ENCODE peak calls at places on chromosomes 2 and 18, in five cellular contexts. K is heart left ventricle; J is uterus; S is CD8-positive, alpha-beta memory T cell; G is MM.1S. O is an unnamed sample. For H3K4me1, the result is how much of the 10 kb centered on the place peaks cover.

GRCh38 chr18:74148543-74149070 is 284 bp downstream of the TIMM21 start:
- DNase-seq in G (no peak), K (no peak), J (no peak), S (no peak), O (no peak)

GRCh38 chr2:127017548-127017947 is 89.4 kb downstream of the BIN1 start:
- DNase-seq in K (no peak), S (no peak), J (no peak), G (no peak), O (no peak)

GRCh38 chr2:71713581-71714580 is 260.5 kb downstream of the DYSF start:
- DNase-seq in J (no peak), K (no peak), G (no peak), S (no peak), O (no peak)

GRCh38 chr2:237154050-237154638 is 68.5 kb downstream of the COPS8 start:
- DNase-seq in J (no peak), K (no peak), G (peak), S (peak), O (no peak)

GRCh38 chr18:395481-396250 is 104.8 kb downstream of the COLEC12 start:
- DNase-seq in G (no peak), K (no peak), J (peak), S (no peak), O (peak)

GRCh38 chr2:222802502-222803196 is 58.2 kb upstream of the ACSL3 start:
- DNase-seq in S (no peak), J (no peak), G (no peak), K (no peak), O (no peak)

GRCh38 chr2:147998203-147998602 is 22.3 kb downstream of the ORC4 start:
- DNase-seq in S (no peak), G (no peak), J (no peak), K (no peak), O (no peak)

GRCh38 chr2:9313443-9313842 is 106.8 kb downstream of the ASAP2 start:
- DNase-seq in J (no peak), G (no peak), S (no peak), K (no peak), O (no peak)

GRCh38 chr2:233056961-233057605 is 3.1 kb upstream of the INPP5D start:
- DNase-seq in S (no peak), J (no peak), G (no peak), K (no peak), O (peak)

GRCh38 chr18:50518787-50519520 is 40.9 kb upstream of the MAPK4 start:
- DNase-seq in K (no peak), G (no peak), J (no peak), S (no peak), O (no peak)

GRCh38 chr2:5373200-5373599 is 319.0 kb upstream of the SOX11 start:
- DNase-seq in K (no peak), J (no peak), S (no peak), G (no peak), O (no peak)

GRCh38 chr18:58405107-58405898 is 223.6 kb downstream of the ALPK2 start:
- DNase-seq in G (no peak), S (no peak), J (no peak), K (no peak), O (no peak)

GRCh38 chr2:48749820-48750739 is 5.4 kb downstream of the LHCGR start:
- DNase-seq in S (no peak), K (no peak), J (no peak), G (peak), O (no peak)

GRCh38 chr18:7598167-7599062 is 31.3 kb downstream of the PTPRM start:
- DNase-seq in G (peak), S (no peak), J (peak), K (no peak), O (no peak)

GRCh38 chr2:23814963-23815362 is 112.0 kb downstream of the ATAD2B start:
- DNase-seq in J (no peak), S (no peak), G (no peak), K (no peak), O (no peak)

GRCh38 chr2:219569635-219570034 is 1.7 kb downstream of the OBSL1 start:
- DNase-seq in J (no peak), G (no peak), K (no peak), S (no peak), O (no peak)

GRCh38 chr2:238418196-238418998 is 8.3 kb upstream of the ASB1 start:
- DNase-seq in J (no peak), S (no peak), K (no peak), G (no peak), O (no peak)

GRCh38 chr18:48874701-48875162 is 76.0 kb downstream of the SMAD7 start:
- DNase-seq in S (no peak), G (no peak), K (peak), J (no peak), O (no peak)

GRCh38 chr2:143083636-143084035 is 45.6 kb upstream of the ARHGAP15 start:
- DNase-seq in G (peak), K (no peak), S (no peak), J (no peak), O (no peak)

GRCh38 chr18:39786477-39786876 is 2168.6 kb upstream of the PIK3C3 start:
- DNase-seq in G (no peak), S (no peak), K (no peak), J (no peak), O (no peak)

GRCh38 chr18:42274488-42275137 is 319.6 kb downstream of the PIK3C3 start:
- DNase-seq in J (no peak), K (no peak), S (no peak), G (peak), O (no peak)

GRCh38 chr2:127176371-127177311 is 43.5 kb downstream of the CYP27C1 start:
- DNase-seq in J (peak), K (no peak), S (no peak), G (no peak), O (peak)

GRCh38 chr2:145592362-145592761 is 1072.4 kb upstream of the ZEB2 start:
- DNase-seq in G (no peak), J (no peak), S (no peak), K (no peak), O (no peak)

GRCh38 chr2:28395334-28396061 is 2.8 kb downstream of the FOSL2 start:
- DNase-seq in S (peak), G (no peak), K (peak), J (peak), O (peak)

GRCh38 chr2:42196403-42197267 is 27.5 kb downstream of the EML4 start:
- DNase-seq in S (peak), G (peak), J (peak), K (peak), O (no peak)

GRCh38 chr2:3611611-3612010 is 16.7 kb downstream of the COLEC11 start:
- DNase-seq in K (no peak), J (no peak), G (no peak), S (no peak), O (peak)

GRCh38 chr2:240624011-240624949 is 1.0 kb upstream of the GPR35 start:
- DNase-seq in G (no peak), S (peak), K (peak), J (no peak), O (peak)

GRCh38 chr2:3689998-3690748 is 13.2 kb upstream of the DCDC2C start:
- DNase-seq in S (no peak), K (no peak), G (no peak), J (no peak), O (no peak)

GRCh38 chr2:161138429-161138828 is 21.8 kb upstream of the TANK start:
- DNase-seq in K (no peak), J (no peak), S (peak), G (no peak), O (no peak)

GRCh38 chr2:121489944-121490585 is 40.6 kb upstream of the RNU4ATAC start:
- DNase-seq in G (peak), K (no peak), S (no peak), J (no peak), O (no peak)

GRCh38 chr2:121260370-121261154 is 24.4 kb downstream of the TFCP2L1 start:
- DNase-seq in S (no peak), K (no peak), J (no peak), G (no peak), O (peak)

DNA sequence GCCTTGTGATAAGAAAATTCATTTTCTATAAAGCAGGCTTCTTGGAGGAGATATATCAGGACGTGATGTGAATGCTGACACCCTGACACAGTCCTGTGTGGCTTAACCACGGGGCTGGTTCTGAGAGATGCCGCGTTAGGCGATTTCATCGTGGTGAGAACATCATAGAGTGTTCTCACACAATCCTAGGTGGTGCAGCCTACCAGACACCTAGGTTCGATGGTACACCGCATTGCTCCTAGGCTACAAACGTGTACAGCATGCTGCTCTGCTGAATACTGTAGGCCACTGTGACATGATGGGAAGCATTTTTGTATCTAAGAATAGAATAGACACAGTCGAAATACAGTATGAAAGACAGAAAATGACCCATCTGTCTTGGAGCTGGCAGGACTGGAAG is 82.5 kb downstream of the TNFRSF11A start:
- DNase-seq in S (no peak), J (no peak), K (no peak), G (no peak), O (no peak)
- H3K4me3 ChIP-seq in S (no peak), J (no peak), K (no peak), G (no peak), O (no peak)

GRCh38 chr2:70132244-70133126 is 45.2 kb downstream of the PCBP1 start:
- DNase-seq in G (peak), J (peak), K (peak), S (peak), O (no peak)

GRCh38 chr2:70127920-70128444 is 40.7 kb downstream of the PCBP1 start:
- DNase-seq in J (no peak), G (peak), K (no peak), S (no peak), O (no peak)

GRCh38 chr2:70133521-70134348 is 46.5 kb downstream of the PCBP1 start:
- DNase-seq in K (no peak), J (no peak), S (no peak), G (no peak), O (no peak)

DNA sequence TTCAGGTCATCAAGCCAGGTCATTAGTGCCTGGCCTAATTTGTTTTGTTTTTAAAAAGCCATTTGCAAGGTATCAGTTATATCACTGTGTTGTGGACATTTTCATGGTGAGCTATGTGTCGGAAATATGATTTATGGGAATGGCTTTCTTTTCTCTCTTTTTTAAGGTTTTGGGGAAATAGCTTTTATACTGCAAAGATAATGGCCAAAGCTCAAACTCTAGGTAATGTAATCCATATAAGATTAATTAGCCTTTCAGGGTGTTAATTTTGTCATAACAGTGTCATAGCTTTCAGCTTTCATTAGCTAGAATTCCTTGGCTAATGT is 45.8 kb downstream of the PCBP1 start:
- DNase-seq in S (no peak), G (no peak), J (no peak), K (no peak), O (no peak)
- H3K4me1 ChIP-seq in S (half or more), G (under half), J (under half), K (under half), O (half or more)

GRCh38 chr18:55302337-55302833 is 285.6 kb downstream of the TCF4 start:
- DNase-seq in G (no peak), J (no peak), K (no peak), S (no peak), O (no peak)
- H3K4me3 ChIP-seq in G (no peak), J (no peak), K (no peak), S (no peak), O (peak)

DNA sequence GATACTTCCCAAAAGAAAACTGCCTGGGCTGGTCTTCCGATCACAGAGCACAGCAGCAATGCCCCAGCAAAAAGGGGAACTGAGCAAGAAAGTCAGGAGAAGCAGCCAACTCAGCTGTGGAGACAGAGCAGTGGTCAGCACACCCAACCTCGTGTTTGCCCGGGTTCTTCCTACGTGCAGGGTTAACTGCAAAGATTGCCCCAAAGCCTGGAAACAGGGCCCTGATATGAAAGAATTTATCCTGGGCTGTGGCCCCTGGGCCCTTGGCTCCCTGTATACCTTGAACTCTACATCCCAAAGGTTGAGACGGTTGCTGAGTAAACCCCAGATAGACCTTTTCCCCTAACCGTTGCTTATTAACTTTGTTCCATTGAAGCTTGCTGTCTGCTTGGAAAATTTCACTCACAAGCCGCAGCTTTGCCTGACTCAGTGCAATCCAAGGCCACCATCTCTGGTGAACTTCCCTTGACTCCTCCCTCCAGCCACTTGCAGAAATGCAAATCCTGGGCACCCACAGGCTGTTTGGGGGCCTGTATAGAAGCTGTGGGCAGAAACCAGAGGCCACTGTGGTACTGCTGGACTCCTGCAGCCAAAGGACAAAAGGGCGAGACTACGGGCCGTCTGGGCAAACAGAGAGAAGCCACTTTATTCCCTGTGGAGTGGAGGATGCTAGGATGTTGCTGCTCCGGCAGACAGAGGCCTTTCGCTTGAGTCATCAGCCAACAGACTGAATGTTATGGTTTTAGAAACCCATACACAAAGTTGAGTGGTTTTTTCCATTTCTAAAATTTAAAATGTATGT is 18.2 kb downstream of the NRP2 start:
- DNase-seq in S (no peak), J (no peak), G (no peak), K (no peak), O (no peak)
- H3K4me1 ChIP-seq in S (under half), J (under half), G (under half), K (under half), O (under half)

DNA sequence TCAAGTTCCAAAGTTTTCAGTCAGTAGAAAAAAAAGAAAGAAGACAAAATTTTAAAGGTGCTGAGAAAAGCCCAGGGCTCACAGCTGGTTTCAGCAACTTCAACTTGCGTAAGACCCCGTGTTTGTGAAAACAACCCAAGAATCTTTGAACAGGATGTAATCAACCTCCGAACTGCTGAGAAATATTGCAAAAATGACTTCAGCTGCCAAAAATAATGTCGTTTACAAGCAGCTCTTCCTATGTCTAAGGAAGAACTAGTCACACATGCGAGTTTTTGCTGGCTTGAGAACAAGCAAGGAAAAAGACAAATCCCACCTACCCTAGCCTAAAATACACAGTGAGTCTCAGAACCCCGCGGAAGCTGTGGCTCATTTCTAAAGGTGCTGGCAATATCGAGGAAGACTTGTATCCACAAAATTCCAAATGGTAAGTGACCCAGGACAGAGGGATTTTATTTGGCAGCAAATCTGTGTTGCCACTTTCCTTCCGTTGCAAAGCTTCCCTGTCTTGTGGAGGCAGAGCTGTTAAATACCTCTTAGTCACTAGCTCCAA is 59.8 kb upstream of the SLC8A1 start:
- DNase-seq in G (no peak), S (no peak), J (peak), K (peak), O (peak)
- H3K4me3 ChIP-seq in G (no peak), S (no peak), J (peak), K (peak), O (peak)

DNA sequence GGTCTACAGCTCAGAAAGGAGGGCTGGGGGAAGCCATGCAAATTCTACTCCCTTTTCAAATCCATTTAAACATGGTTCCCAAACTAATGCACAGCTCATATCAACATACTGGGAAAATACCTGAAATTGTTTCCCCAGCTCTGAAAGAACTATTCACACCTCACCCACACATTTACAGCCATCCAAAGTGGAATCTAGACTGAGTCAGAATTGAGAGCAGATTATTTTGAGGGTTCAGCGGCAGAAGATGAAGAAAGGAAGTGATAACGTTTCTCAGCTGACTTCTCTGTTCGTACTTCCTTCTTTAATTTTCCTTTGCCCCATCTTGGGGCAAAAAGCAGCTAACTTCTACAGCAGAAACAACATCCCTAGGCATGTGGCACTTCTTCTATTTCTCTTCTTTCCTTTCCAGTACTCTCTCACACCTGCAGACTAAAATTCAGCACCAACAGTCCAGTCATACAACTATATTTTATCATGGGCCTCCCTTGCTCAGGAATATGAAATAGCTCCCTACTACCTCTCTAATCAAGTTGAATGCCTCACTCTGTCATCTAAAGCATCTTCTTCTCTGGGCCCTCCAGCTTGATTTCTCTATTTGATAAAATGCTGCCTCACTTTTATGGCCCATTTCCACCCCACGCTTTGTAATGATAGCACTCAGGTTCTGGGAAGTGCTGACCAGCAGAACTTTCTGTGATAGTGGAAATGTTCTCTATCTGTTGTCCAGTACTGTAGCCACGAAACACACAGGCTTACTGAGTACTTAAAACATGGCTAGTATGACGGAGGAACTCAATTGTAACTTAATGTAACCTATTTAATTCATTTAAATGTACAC is 35.9 kb downstream of the ARHGAP25 start:
- DNase-seq in S (no peak), G (no peak), J (no peak), K (no peak), O (no peak)
- H3K4me1 ChIP-seq in S (half or more), G (half or more), J (under half), K (under half), O (under half)

DNA sequence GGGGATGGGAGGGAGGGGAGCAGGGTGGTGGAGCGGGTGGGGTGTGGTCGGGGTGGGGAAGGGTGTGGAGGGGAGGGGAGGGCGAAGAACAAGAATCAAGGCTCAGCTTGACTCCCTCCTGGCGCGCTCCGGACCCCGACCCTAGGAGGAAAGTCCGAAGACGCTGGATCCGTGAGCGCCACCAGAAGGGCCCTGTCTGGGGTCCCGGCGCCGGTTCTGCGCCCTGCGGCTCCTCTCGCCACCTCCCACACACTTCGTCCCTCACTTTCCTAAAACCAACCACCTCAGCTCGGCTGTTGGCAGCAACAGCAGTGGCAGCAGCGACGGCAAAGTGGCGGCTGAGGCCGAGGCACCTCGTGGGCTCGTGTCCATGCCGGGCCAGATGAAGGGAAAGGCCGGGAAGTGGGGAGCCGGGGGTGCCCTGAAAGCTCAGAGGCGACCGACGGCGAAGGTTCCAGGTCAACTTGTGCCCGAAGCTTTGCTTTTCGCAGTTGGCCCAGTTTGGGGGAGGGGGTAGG is 2.1 kb downstream of the KLHL14 start:
- DNase-seq in J (no peak), K (no peak), G (no peak), S (no peak), O (no peak)
- H3K4me3 ChIP-seq in J (peak), K (peak), G (peak), S (no peak), O (peak)